ENCODE peak calls at places on chromosomes 5 and 9, in ten cellular contexts. P is SJSA1, J is germinal center, V is NCI-H1092, R is colonic mucosa, M is amniotic stem cell, S is fibroblast of the conjunctiva, Y is T1000, L is kidney, H is COLO829. F is an unnamed sample.

GRCh38 chr9:131262327-131263032 is 13.8 kb downstream of the FAM78A start:
- DNase-seq in S (no peak), R (no peak), P (no peak), Y (no peak), H (no peak), V (no peak), M (no peak), L (no peak), J (no peak), F (no peak)

GRCh38 chr9:95147452-95147851 is 170.1 kb downstream of the FANCC start:
- DNase-seq in S (no peak), R (no peak), V (no peak), P (no peak), J (no peak), L (no peak), H (no peak), Y (no peak), M (no peak), F (no peak)

GRCh38 chr9:13268469-13268868 is 11.0 kb downstream of the MPDZ start:
- DNase-seq in P (no peak), H (no peak), L (no peak), S (no peak), Y (no peak), M (no peak), V (no peak), R (no peak), J (no peak), F (no peak)

GRCh38 chr9:73009649-73010288 is 56.9 kb upstream of the ALDH1A1 start:
- DNase-seq in J (no peak), S (no peak), Y (no peak), L (no peak), H (no peak), P (no peak), R (no peak), V (no peak), M (no peak), F (no peak)

GRCh38 chr5:165829504-165829903 is 2324.1 kb downstream of the MAT2B start:
- DNase-seq in Y (no peak), V (no peak), J (no peak), R (no peak), M (no peak), L (no peak), S (no peak), P (no peak), H (no peak), F (no peak)

GRCh38 chr9:123872710-123873109 is 57.2 kb downstream of the DENND1A start:
- DNase-seq in S (no peak), P (no peak), J (no peak), H (no peak), R (no peak), L (no peak), Y (no peak), M (no peak), V (no peak), F (no peak)

GRCh38 chr9:112074250-112075008 is 100.7 kb downstream of the SUSD1 start:
- DNase-seq in J (peak), R (peak), H (peak), M (peak), Y (peak), V (peak), P (peak), S (peak), L (peak), F (no peak)

GRCh38 chr9:90020277-90020871 is 415.6 kb downstream of the GADD45G start:
- DNase-seq in M (no peak), J (no peak), R (no peak), S (no peak), L (no peak), Y (no peak), P (no peak), H (no peak), V (no peak), F (no peak)

GRCh38 chr5:72956324-72957140 is 691 bp downstream of the FCHO2 start:
- DNase-seq in L (peak), Y (peak), J (peak), M (peak), H (no peak), P (peak), V (peak), R (peak), S (peak), F (peak)

GRCh38 chr5:145943674-145944121 is 7.3 kb downstream of the SH3RF2 start:
- DNase-seq in L (no peak), J (no peak), S (peak), M (no peak), R (peak), P (no peak), V (no peak), H (no peak), Y (no peak), F (peak)

GRCh38 chr9:130845901-130846381 is 10.9 kb downstream of the ABL1 start:
- DNase-seq in R (no peak), M (no peak), S (peak), Y (no peak), H (no peak), L (no peak), P (peak), V (no peak), J (no peak), F (no peak)

GRCh38 chr9:91425270-91425669 is 1.6 kb upstream of the NFIL3 start:
- DNase-seq in L (no peak), R (no peak), S (no peak), P (no peak), H (no peak), J (no peak), M (no peak), Y (no peak), V (no peak), F (no peak)

GRCh38 chr5:93589812-93590215 is 6.8 kb downstream of the NR2F1 start:
- DNase-seq in R (no peak), Y (no peak), S (no peak), M (no peak), H (no peak), V (no peak), L (no peak), J (no peak), P (no peak), F (no peak)

GRCh38 chr5:161851691-161852299 is 3.9 kb downstream of the GABRA1 start:
- DNase-seq in M (no peak), S (no peak), R (no peak), V (no peak), H (no peak), Y (no peak), L (no peak), J (no peak), P (no peak), F (no peak)

GRCh38 chr9:19976226-19976625 is 187.4 kb upstream of the SLC24A2 start:
- DNase-seq in L (no peak), Y (no peak), V (no peak), R (no peak), P (no peak), H (no peak), S (no peak), M (no peak), J (no peak), F (no peak)

GRCh38 chr9:3441197-3441816 is 84.5 kb downstream of the RFX3 start:
- DNase-seq in V (peak), S (peak), H (peak), L (no peak), R (peak), M (peak), Y (no peak), P (no peak), J (peak), F (peak)

GRCh38 chr5:40775085-40775845 is 19.5 kb upstream of the TTC33 start:
- DNase-seq in J (no peak), L (no peak), R (no peak), M (no peak), S (no peak), V (no peak), Y (no peak), P (no peak), H (no peak), F (no peak)

GRCh38 chr5:54793612-54794436 is 191.6 kb downstream of the ESM1 start:
- DNase-seq in V (no peak), S (peak), Y (no peak), R (no peak), L (no peak), H (no peak), M (no peak), P (no peak), J (no peak), F (no peak)

GRCh38 chr9:7094052-7094451 is 336.3 kb downstream of the KDM4C start:
- DNase-seq in L (no peak), H (no peak), P (no peak), J (no peak), S (no peak), V (peak), M (no peak), Y (no peak), R (no peak), F (peak)

GRCh38 chr9:87713278-87713989 is 12.5 kb upstream of the CTSL start:
- DNase-seq in V (no peak), L (peak), J (no peak), H (peak), M (peak), P (peak), R (peak), S (peak), Y (peak), F (peak)

GRCh38 chr9:99114049-99114440 is 9.1 kb downstream of the TGFBR1 start:
- DNase-seq in J (no peak), L (no peak), P (no peak), H (no peak), S (no peak), R (no peak), M (no peak), V (no peak), Y (no peak), F (no peak)

GRCh38 chr5:150138551-150139265 is 16.9 kb downstream of the PDGFRB start:
- DNase-seq in P (peak), M (peak), J (no peak), R (no peak), L (peak), H (no peak), S (peak), V (no peak), Y (peak), F (no peak)

GRCh38 chr5:133271606-133272005 is 219.8 kb downstream of the HSPA4 start:
- DNase-seq in P (no peak), Y (no peak), V (no peak), R (no peak), H (no peak), M (no peak), L (no peak), S (no peak), J (no peak), F (no peak)

GRCh38 chr5:74576941-74577456 is 63.5 kb downstream of the ENC1 start:
- DNase-seq in P (no peak), R (peak), Y (no peak), L (no peak), V (no peak), M (no peak), J (peak), S (peak), H (no peak), F (no peak)